ENCODE peak calls at places on chromosome 17, in eight cellular contexts. J is NCI-H460, T is body of pancreas, B is heart left ventricle, D is AG08396, U is lower leg skin, G is fibroblast of pulmonary artery, Q is left colon. C is an unnamed sample.

GRCh38 chr17:75869282-75870141 is 8.9 kb downstream of the TRIM47 start:
- DNase-seq in T (no peak), U (no peak), J (peak), B (no peak), G (peak), Q (peak), D (peak), C (peak)

GRCh38 chr17:2179615-2180295 is 123.8 kb downstream of the SMG6 start:
- DNase-seq in G (peak), U (peak), T (peak), J (no peak), Q (peak), B (peak), D (peak), C (peak)

GRCh38 chr17:42122371-42123303 is at the start of gene HSPB9:
- DNase-seq in D (no peak), B (peak), Q (peak), T (peak), G (no peak), U (no peak), J (no peak), C (no peak)

GRCh38 chr17:4204190-4204589 is 59.6 kb downstream of the ANKFY1 start:
- DNase-seq in U (no peak), G (no peak), J (no peak), D (no peak), T (no peak), Q (no peak), B (no peak), C (peak)

GRCh38 chr17:28145348-28145747 is 102.9 kb downstream of the NLK start:
- DNase-seq in U (no peak), G (peak), Q (no peak), T (no peak), J (no peak), D (peak), B (no peak), C (peak)

GRCh38 chr17:48591435-48592077 is 1.5 kb upstream of the HOXB3 start:
- DNase-seq in T (no peak), B (no peak), D (no peak), U (no peak), J (no peak), Q (no peak), G (no peak), C (no peak)

GRCh38 chr17:78709119-78709681 is 72.9 kb downstream of the CYTH1 start:
- DNase-seq in G (no peak), Q (no peak), U (no peak), T (no peak), D (no peak), B (no peak), J (no peak), C (no peak)

GRCh38 chr17:4634981-4635380 is 6.5 kb downstream of the ALOX15 start:
- DNase-seq in B (no peak), D (no peak), J (no peak), U (no peak), G (no peak), Q (no peak), T (no peak), C (no peak)

GRCh38 chr17:82118815-82119380 is 20.9 kb upstream of the FASN start:
- DNase-seq in B (no peak), J (no peak), G (peak), U (no peak), Q (no peak), T (no peak), D (no peak), C (no peak)

GRCh38 chr17:48834973-48835372 is 4.1 kb downstream of the CALCOCO2 start:
- DNase-seq in D (no peak), T (no peak), U (no peak), Q (no peak), B (no peak), J (no peak), G (no peak), C (no peak)

GRCh38 chr17:72618018-72618509 is 474.4 kb downstream of the SLC39A11 start:
- DNase-seq in Q (peak), G (peak), U (peak), T (peak), J (no peak), D (no peak), B (no peak), C (peak)

GRCh38 chr17:29039764-29040598 is 3.0 kb upstream of the PIPOX start:
- DNase-seq in Q (no peak), D (peak), U (no peak), B (no peak), G (peak), T (no peak), J (no peak), C (peak)

GRCh38 chr17:50630524-50631194 is 4.0 kb upstream of the ABCC3 start:
- DNase-seq in B (no peak), D (peak), J (peak), U (no peak), T (peak), Q (peak), G (peak), C (peak)

GRCh38 chr17:42342242-42343008 is 45.8 kb downstream of the STAT3 start:
- DNase-seq in G (no peak), T (no peak), Q (no peak), U (no peak), J (no peak), D (no peak), B (no peak), C (no peak)